ENCODE peak calls at places on chromosomes 3 and 15, in seven cellular contexts. H, P, T, G, F, J and I are unnamed samples.

GRCh38 chr15:97168704-97169475 is 791.6 kb upstream of the ARRDC4 start:
- DNase-seq in H (no peak), P (no peak), T (no peak), G (no peak), F (peak; percentile 10), J (no peak), I (peak; percentile 32)

GRCh38 chr3:85570819-85571218 is 612.0 kb downstream of the CADM2 start:
- DNase-seq in H (no peak), P (no peak), T (no peak), G (no peak), F (no peak), J (no peak), I (no peak)

GRCh38 chr3:23805881-23806321 is at the start of gene UBE2E1:
- DNase-seq in H (peak; percentile 40), P (no peak), T (peak; percentile 77), G (peak; percentile 68), F (peak; percentile 57), J (peak; percentile 54), I (peak; percentile 63)

GRCh38 chr15:67040277-67040676 is 25.1 kb upstream of the SMAD3 start:
- DNase-seq in H (no peak), P (no peak), T (no peak), G (no peak), F (no peak), J (no peak), I (no peak)

GRCh38 chr3:128170866-128171516 is 17.7 kb downstream of the EEFSEC start:
- DNase-seq in H (peak; percentile 69), P (no peak), T (peak; percentile 60), G (peak; percentile 44), F (peak; percentile 47), J (peak; percentile 71), I (peak; percentile 69)

GRCh38 chr3:189701934-189702693 is 70.9 kb downstream of the TP63 start:
- DNase-seq in H (no peak), P (no peak), T (no peak), G (no peak), F (no peak), J (no peak), I (no peak)

GRCh38 chr3:15796771-15797599 is 794 bp downstream of the ANKRD28 start:
- DNase-seq in H (peak; percentile 67), P (no peak), T (peak; percentile 37), G (no peak), F (no peak), J (peak; percentile 31), I (peak; percentile 57)

GRCh38 chr15:39132071-39132470 is 448.8 kb upstream of the THBS1 start:
- DNase-seq in H (no peak), P (no peak), T (no peak), G (no peak), F (no peak), J (peak; percentile 37), I (no peak)

DNA sequence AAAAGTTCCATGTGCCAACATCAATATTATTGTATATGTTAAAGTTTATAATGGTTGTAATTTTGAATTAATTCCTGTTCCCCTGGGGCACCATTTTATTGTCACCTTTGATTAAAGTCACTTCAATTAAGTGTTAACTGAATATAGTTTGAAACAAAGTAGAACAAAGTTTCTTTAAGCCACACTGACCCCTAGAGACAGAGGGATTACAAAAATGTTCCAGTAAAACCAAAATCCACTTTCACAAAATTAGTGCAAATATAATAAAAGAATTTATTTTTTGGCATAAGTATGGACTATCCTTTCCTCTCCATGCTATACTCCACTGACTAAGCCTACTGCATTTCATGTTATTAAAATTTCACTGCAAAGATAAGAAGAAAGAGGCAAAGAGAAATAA is 123.9 kb downstream of the ZMAT3 start:
- DNase-seq in H (no peak), P (no peak), T (no peak), G (no peak), F (no peak), J (no peak), I (peak; percentile 20)
- TF ChIP-seq CTCF in H (no peak), P (peak; percentile 82), T (no peak), G (no peak), F (no peak), J (peak; percentile 38), I (no peak)

DNA sequence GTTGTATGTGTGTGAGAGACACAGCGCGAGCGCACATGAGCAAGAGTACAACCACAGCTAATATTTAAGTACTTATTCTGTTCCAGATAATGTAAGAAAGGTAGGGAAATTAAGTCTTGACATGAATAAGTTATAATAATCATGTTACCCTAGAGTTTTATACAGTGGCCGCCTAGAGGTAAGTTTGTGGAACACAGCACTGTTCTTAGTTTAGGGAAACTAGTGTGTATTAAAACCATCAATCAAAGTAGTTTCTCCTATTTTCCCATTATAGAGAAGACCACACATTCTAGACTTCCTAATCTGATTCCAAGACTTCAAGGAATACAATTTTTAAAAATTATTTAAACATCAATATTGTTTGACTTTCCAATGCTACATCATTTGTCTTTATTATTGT is 9.5 kb downstream of the ALDH1A2 start:
- DNase-seq in H (no peak), P (no peak), T (no peak), G (no peak), F (no peak), J (no peak), I (no peak)
- TF ChIP-seq CTCF in H (peak; percentile 7), P (peak; percentile 56), T (no peak), G (no peak), F (no peak), J (peak; percentile 20), I (peak; percentile 47)

DNA sequence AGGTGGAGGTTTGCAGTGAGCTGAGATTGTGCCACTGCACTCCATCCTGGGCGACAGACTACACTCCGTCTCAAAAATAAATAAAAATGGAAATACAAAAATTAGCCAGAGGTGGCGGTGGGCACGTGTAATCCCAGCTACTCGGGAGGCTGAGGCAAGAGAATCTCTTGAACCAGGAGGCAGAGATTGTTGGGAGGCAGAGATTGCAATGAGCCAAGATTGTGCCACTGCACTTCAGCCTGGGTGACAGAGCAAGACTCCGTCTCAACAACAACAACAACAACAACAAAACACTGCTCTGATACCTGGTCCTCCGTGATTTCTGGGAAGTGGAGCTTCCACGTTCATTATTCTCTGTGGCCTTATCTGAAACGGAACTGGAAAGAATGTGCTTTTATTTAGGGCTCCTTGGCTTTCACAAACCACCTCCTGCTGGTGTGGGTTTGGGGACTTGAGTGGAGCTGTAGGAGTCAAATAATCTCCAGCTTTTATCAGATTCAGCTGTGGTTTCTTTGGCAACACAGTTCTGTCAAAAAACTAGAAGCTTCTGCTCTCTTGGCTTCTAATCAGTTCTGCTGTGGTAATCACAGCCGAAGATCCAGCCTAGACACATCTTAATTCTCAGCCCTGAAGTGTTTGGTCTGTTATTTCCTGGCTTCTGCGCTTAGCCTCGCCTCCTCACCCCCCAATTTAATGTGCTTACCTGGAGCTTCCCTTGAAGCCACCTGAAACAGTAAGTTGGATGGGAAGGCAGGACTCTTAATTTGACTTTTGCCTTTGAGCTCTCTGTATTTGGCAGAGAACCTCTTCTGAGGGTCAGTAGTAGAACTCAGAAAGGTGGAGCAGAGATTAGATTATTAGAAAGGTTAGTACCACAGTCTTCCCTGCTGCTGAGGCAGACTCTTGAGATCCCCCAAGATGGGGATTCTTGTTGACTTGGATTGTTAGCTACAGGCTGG is 21.4 kb downstream of the IRAK2 start:
- DNase-seq in H (no peak), P (no peak), T (no peak), G (no peak), F (no peak), J (no peak), I (no peak)
- TF ChIP-seq CTCF in H (no peak), P (no peak), T (no peak), G (no peak), F (no peak), J (no peak), I (no peak)

GRCh38 chr3:10417849-10418248 is 87.5 kb downstream of the ATP2B2 start:
- DNase-seq in H (peak; percentile 6), P (no peak), T (no peak), G (no peak), F (no peak), J (no peak), I (peak; percentile 16)
- TF ChIP-seq CTCF in H (peak; percentile 43), P (peak; percentile 65), T (no peak), G (peak; percentile 28), F (no peak), J (peak; percentile 32), I (peak; percentile 55)

DNA sequence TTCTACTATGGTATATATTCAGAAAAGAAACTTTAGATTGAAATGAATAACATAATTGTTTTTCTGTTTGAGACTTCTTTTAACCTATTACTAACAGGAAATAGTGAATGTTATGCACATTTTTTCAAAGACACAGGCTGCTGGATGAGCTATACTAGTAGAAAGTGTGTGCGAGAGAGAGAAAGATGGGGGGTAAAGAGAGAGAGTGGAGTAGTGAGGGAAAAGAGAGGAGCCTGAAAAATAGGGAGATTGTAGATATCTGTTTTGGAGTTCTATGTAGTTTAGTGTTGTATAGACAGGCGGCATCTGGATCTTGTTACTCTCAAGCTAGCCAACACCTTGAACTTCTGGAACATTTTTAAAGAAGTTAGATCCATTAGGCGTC is 2.4 kb downstream of the RBMS3 start:
- DNase-seq in H (no peak), P (no peak), T (no peak), G (no peak), F (no peak), J (no peak), I (no peak)
- TF ChIP-seq CTCF in H (no peak), P (peak; percentile 15), T (no peak), G (no peak), F (no peak), J (no peak), I (no peak)

GRCh38 chr3:170689218-170689874 is 103.5 kb upstream of the SLC7A14 start:
- DNase-seq in H (peak; percentile 71), P (no peak), T (peak; percentile 53), G (no peak), F (peak; percentile 36), J (peak; percentile 95), I (peak; percentile 83)
- TF ChIP-seq CTCF in H (no peak), P (no peak), T (no peak), G (no peak), F (no peak), J (no peak), I (no peak)